ENCODE peak calls at places on chromosomes 16 and 17, in nine cellular contexts. X is upper lobe of right lung; N is central memory CD8-positive, alpha-beta T cell; K is body of pancreas; H is stimulated activated effector memory CD8-positive, alpha-beta T cell treated with anti-CD3 and anti-CD28 coated beads, Interleukin-12 subunit alpha, Interleukin-12 subunit beta, amount 100 ng/mL, for 72 hours; B is activated CD8-positive, alpha-beta T cell treated with anti-CD3 and anti-CD28 coated beads, Interleukin-2, amount 10 ng/mL, durations not matched to agents 7 days and 5 days; Z is left ventricle myocardium superior; U is effector memory CD8-positive, alpha-beta T cell; J is activated CD8-positive, alpha-beta memory T cell treated with anti-CD3 and anti-CD28 coated beads, Interleukin-2, amount 10 ng/mL, durations not matched to agents 7 days and 5 days. D is an unnamed sample.

GRCh38 chr16:66007717-66008116 is 358.8 kb upstream of the CDH5 start:
- ATAC-seq in X (no peak), N (no peak), K (no peak), H (no peak), B (no peak), Z (no peak), U (no peak), J (no peak), D (no peak)

GRCh38 chr16:23699100-23699499 is 13.9 kb downstream of the ERN2 start:
- ATAC-seq in X (peak), N (peak), K (no peak), H (peak), B (peak), Z (no peak), U (peak), J (peak), D (peak)

GRCh38 chr17:63653018-63653417 is 30.8 kb downstream of the MAP3K3 start:
- ATAC-seq in X (no peak), N (no peak), K (peak), H (no peak), B (no peak), Z (peak), U (no peak), J (no peak), D (no peak)

GRCh38 chr16:11094838-11095565 is 150.6 kb downstream of the CLEC16A start:
- ATAC-seq in X (no peak), N (no peak), K (no peak), H (peak), B (peak), Z (no peak), U (no peak), J (peak), D (peak)

GRCh38 chr17:40329981-40330794 is 21.2 kb downstream of the RARA start:
- ATAC-seq in X (peak), N (no peak), K (peak), H (peak), B (peak), Z (peak), U (no peak), J (peak), D (peak)

GRCh38 chr16:51450913-51451312 is 299.8 kb upstream of the SALL1 start:
- ATAC-seq in X (no peak), N (no peak), K (no peak), H (no peak), B (no peak), Z (no peak), U (no peak), J (no peak), D (no peak)

GRCh38 chr16:23561586-23561985 is 4.1 kb downstream of the UBFD1 start:
- ATAC-seq in X (no peak), N (no peak), K (no peak), H (no peak), B (no peak), Z (no peak), U (no peak), J (no peak), D (no peak)

GRCh38 chr17:8488931-8489330 is 53.2 kb downstream of the NDEL1 start:
- ATAC-seq in X (peak), N (no peak), K (peak), H (no peak), B (no peak), Z (peak), U (no peak), J (no peak), D (no peak)

GRCh38 chr17:50966163-50966666 is 100.1 kb upstream of the TOB1 start:
- ATAC-seq in X (no peak), N (no peak), K (no peak), H (peak), B (no peak), Z (no peak), U (no peak), J (no peak), D (peak)

GRCh38 chr17:2755941-2756724 is 6.7 kb upstream of the CCDC92B start:
- ATAC-seq in X (peak), N (no peak), K (peak), H (peak), B (no peak), Z (peak), U (no peak), J (no peak), D (no peak)

GRCh38 chr16:82819286-82819685 is 192.5 kb downstream of the CDH13 start:
- ATAC-seq in X (no peak), N (no peak), K (no peak), H (no peak), B (no peak), Z (no peak), U (no peak), J (no peak), D (no peak)

GRCh38 chr16:89561195-89562026 is 929 bp downstream of the RPL13 start:
- ATAC-seq in X (no peak), N (peak), K (no peak), H (no peak), B (no peak), Z (no peak), U (peak), J (no peak), D (no peak)

GRCh38 chr17:63841350-63842172 is 924 bp downstream of the SMARCD2 start:
- ATAC-seq in X (peak), N (no peak), K (peak), H (no peak), B (no peak), Z (peak), U (no peak), J (no peak), D (no peak)

GRCh38 chr16:74991593-74992403 is 6.9 kb upstream of the WDR59 start:
- ATAC-seq in X (no peak), N (no peak), K (peak), H (no peak), B (no peak), Z (peak), U (no peak), J (no peak), D (no peak)

GRCh38 chr17:72822358-72823023 is 270.0 kb downstream of the SLC39A11 start:
- ATAC-seq in X (no peak), N (no peak), K (no peak), H (no peak), B (no peak), Z (no peak), U (no peak), J (no peak), D (peak)

GRCh38 chr17:64380985-64381384 is 9.7 kb downstream of the PECAM1 start:
- ATAC-seq in X (peak), N (no peak), K (no peak), H (no peak), B (no peak), Z (peak), U (no peak), J (no peak), D (no peak)

GRCh38 chr17:76577876-76578275 is 7.8 kb downstream of the ST6GALNAC2 start:
- ATAC-seq in X (no peak), N (no peak), K (no peak), H (no peak), B (no peak), Z (no peak), U (no peak), J (no peak), D (no peak)

GRCh38 chr17:80195141-80195540 is 25.0 kb downstream of the SGSH start:
- ATAC-seq in X (no peak), N (no peak), K (no peak), H (no peak), B (no peak), Z (no peak), U (no peak), J (no peak), D (no peak)

GRCh38 chr16:8989099-8989878 is 25.6 kb upstream of the USP7 start:
- ATAC-seq in X (no peak), N (no peak), K (peak), H (no peak), B (no peak), Z (no peak), U (no peak), J (no peak), D (no peak)

GRCh38 chr17:45950888-45951287 is 48.2 kb upstream of the STH start:
- ATAC-seq in X (no peak), N (no peak), K (no peak), H (no peak), B (no peak), Z (no peak), U (no peak), J (no peak), D (no peak)

GRCh38 chr17:58277726-58278595 is 2.8 kb downstream of the MPO start:
- ATAC-seq in X (no peak), N (no peak), K (no peak), H (no peak), B (no peak), Z (no peak), U (no peak), J (no peak), D (no peak)

GRCh38 chr16:1458336-1458976 is 14.1 kb upstream of the CCDC154 start:
- ATAC-seq in X (no peak), N (no peak), K (no peak), H (peak), B (no peak), Z (no peak), U (peak), J (no peak), D (peak)

GRCh38 chr16:15856901-15857778 is at the start of gene MYH11:
- ATAC-seq in X (peak), N (no peak), K (no peak), H (no peak), B (no peak), Z (peak), U (no peak), J (no peak), D (no peak)

GRCh38 chr17:14672830-14673229 is 371.9 kb downstream of the HS3ST3B1 start:
- ATAC-seq in X (peak), N (no peak), K (peak), H (no peak), B (no peak), Z (no peak), U (no peak), J (no peak), D (no peak)

D was measured in activated T-helper 17 cell treated with anti-CD3 and anti-CD28 coated beads, Interleukin-2, amount 50 U/mL, for 72 hours.